ENCODE peak calls at places on chromosomes 7 and 10, in nine cellular contexts. L, X, H, N, S, Q, A, O and C are unnamed samples.

GRCh38 chr7:148963583-148964509 is 64.5 kb downstream of the PDIA4 start:
- DNase-seq in L (peak; percentile 31), X (peak; percentile 36), H (peak; percentile 47), N (no peak), S (no peak), O (no peak), Q (no peak), A (no peak), C (no peak)

GRCh38 chr10:89389254-89389653 is 3.2 kb upstream of the IFIT1 start:
- DNase-seq in A (no peak), L (peak; percentile 66), Q (no peak), N (peak; percentile 37), H (no peak), X (peak; percentile 35), O (no peak), S (peak; percentile 41), C (no peak)

GRCh38 chr7:94303736-94304135 is 91.0 kb upstream of the COL1A2 start:
- DNase-seq in A (peak; percentile 23), X (no peak), L (no peak), Q (no peak), S (no peak), O (no peak), H (peak; percentile 23), N (peak; percentile 79), C (no peak)

GRCh38 chr10:101467286-101467770 is 113.4 kb downstream of the BTRC start:
- DNase-seq in H (peak; percentile 32), S (peak; percentile 52), O (no peak), Q (no peak), X (peak; percentile 67), N (peak; percentile 79), L (peak; percentile 69), A (peak; percentile 79), C (peak; percentile 56)

GRCh38 chr10:92689663-92690210 is at the start of gene HHEX:
- DNase-seq in N (peak; percentile 67), L (peak; percentile 78), O (peak; percentile 16), H (peak; percentile 65), S (peak; percentile 87), A (peak; percentile 52), Q (peak; percentile 67), X (peak; percentile 56), C (peak; percentile 65)

GRCh38 chr7:151249034-151249731 is 689 bp upstream of the SMARCD3 start:
- DNase-seq in O (no peak), X (no peak), S (peak; percentile 84), A (peak; percentile 57), H (peak; percentile 54), N (peak; percentile 83), L (peak; percentile 35), Q (peak; percentile 90), C (peak; percentile 50)

GRCh38 chr10:43809211-43809930 is 160.7 kb upstream of the ZNF32 start:
- DNase-seq in O (no peak), L (peak; percentile 36), A (no peak), S (no peak), X (no peak), Q (no peak), N (no peak), H (no peak), C (no peak)

GRCh38 chr10:76036410-76036940 is 605.1 kb downstream of the LRMDA start:
- DNase-seq in H (peak; percentile 84), L (peak; percentile 99), S (peak; percentile 81), A (peak; percentile 68), N (peak; percentile 82), X (no peak), Q (peak; percentile 82), O (no peak), C (peak; percentile 67)

GRCh38 chr7:158275711-158276413 is 311.8 kb downstream of the PTPRN2 start:
- DNase-seq in Q (peak; percentile 34), O (no peak), X (no peak), N (no peak), L (no peak), S (no peak), A (no peak), H (no peak), C (no peak)

GRCh38 chr7:158274404-158274811 is 313.2 kb downstream of the PTPRN2 start:
- DNase-seq in N (no peak), Q (peak; percentile 8), X (no peak), H (no peak), O (no peak), L (no peak), A (no peak), S (peak; percentile 71), C (no peak)

GRCh38 chr7:158277219-158278141 is 310.1 kb downstream of the PTPRN2 start:
- DNase-seq in X (no peak), Q (peak; percentile 30), A (no peak), O (no peak), H (no peak), L (no peak), S (no peak), N (no peak), C (no peak)

GRCh38 chr7:158274996-158275395 is 312.6 kb downstream of the PTPRN2 start:
- DNase-seq in A (no peak), H (no peak), Q (peak; percentile 12), N (no peak), X (no peak), L (no peak), O (no peak), S (no peak), C (no peak)

DNA sequence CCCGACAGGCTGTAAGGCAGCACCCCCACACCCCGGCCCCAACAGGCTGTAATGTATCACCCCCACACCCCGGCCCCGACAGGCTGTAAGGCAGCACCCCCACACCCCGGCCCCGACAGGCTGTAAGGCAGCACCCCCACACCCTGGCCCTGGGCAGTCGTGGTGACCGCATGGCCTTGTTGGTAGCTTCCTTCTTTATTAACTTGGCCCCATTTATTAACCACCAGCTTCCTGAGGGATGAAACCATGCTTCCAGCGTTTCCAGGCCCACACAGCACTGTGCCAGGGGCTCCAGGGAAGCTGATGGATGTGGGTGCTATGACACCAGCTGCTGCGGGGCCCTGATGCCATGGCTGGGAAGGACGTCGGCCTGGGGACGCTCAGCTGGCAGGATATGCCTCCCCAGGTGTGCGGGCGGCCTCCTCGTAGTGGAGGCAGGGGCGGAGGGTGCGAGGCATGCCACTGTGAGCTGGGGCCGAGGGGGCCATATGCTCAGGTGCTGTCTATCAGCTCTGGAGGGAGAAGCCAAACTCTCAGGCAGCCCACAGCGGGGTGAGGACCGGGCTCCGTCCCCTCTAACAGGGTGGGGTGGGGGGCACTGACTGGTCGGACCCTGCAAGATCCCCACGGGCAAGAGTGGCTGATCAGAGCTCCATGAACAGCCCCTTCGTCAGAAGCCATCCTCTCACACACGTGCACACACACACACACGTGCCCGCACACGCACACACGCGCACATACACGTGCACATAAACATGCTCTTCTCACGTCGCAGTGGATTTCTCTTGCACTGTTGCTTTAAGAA is 311.0 kb downstream of the PTPRN2 start:
- DNase-seq in S (no peak), A (no peak), X (no peak), H (no peak), Q (peak; percentile 42), L (no peak), N (no peak), O (no peak), C (no peak)
- H3K9me3 ChIP-seq in S (peaks cover 5% of the 10 kb centered on the region), A (no peaks in the 10 kb centered on the region), X (no peaks in the 10 kb centered on the region), H (no peaks in the 10 kb centered on the region), Q (no peaks in the 10 kb centered on the region), L (no peaks in the 10 kb centered on the region), N (no peaks in the 10 kb centered on the region), O (no peaks in the 10 kb centered on the region), C (no peaks in the 10 kb centered on the region)

GRCh38 chr7:131354390-131354789 is 26.7 kb downstream of the MKLN1 start:
- DNase-seq in O (no peak), Q (no peak), A (no peak), N (no peak), H (no peak), S (no peak), L (no peak), X (no peak), C (no peak)

GRCh38 chr7:131358636-131359035 is 31.0 kb downstream of the MKLN1 start:
- DNase-seq in H (no peak), L (no peak), O (no peak), Q (no peak), A (no peak), S (no peak), N (no peak), X (no peak), C (no peak)

GRCh38 chr7:131359136-131359776 is 31.6 kb downstream of the MKLN1 start:
- DNase-seq in N (no peak), H (no peak), X (no peak), Q (no peak), A (no peak), S (no peak), O (no peak), L (no peak), C (no peak)

GRCh38 chr7:131357282-131357880 is 29.7 kb downstream of the MKLN1 start:
- DNase-seq in O (no peak), Q (no peak), A (no peak), H (no peak), S (no peak), L (peak; percentile 13), X (no peak), N (no peak), C (no peak)

GRCh38 chr7:131355917-131356777 is 28.5 kb downstream of the MKLN1 start:
- DNase-seq in H (peak; percentile 65), O (no peak), X (no peak), A (no peak), Q (no peak), L (no peak), S (no peak), N (peak; percentile 10), C (no peak)
- TF ChIP-seq CTCF in H (no peak), O (no peak), X (no peak), A (no peak), Q (no peak), L (no peak), S (no peak), N (no peak), C (no peak)

GRCh38 chr7:56495165-56495564 is 378.9 kb upstream of the NUPR2 start:
- DNase-seq in O (no peak), N (no peak), H (no peak), L (no peak), X (no peak), A (no peak), Q (no peak), S (no peak), C (no peak)
- H3K9me3 ChIP-seq in O (no peaks in the 10 kb centered on the region), N (peaks cover 2% of the 10 kb centered on the region), H (no peaks in the 10 kb centered on the region), L (no peaks in the 10 kb centered on the region), X (peaks cover 83% of the 10 kb centered on the region), A (no peaks in the 10 kb centered on the region), Q (peaks cover under 1% of the 10 kb centered on the region), S (no peaks in the 10 kb centered on the region), C (peaks cover 11% of the 10 kb centered on the region)

GRCh38 chr10:123744226-123744536 is 78.0 kb downstream of the GPR26 start:
- DNase-seq in A (no peak), Q (no peak), N (no peak), L (no peak), X (no peak), O (no peak), H (no peak), S (no peak), C (no peak)

GRCh38 chr10:123742751-123743440 is 76.7 kb downstream of the GPR26 start:
- DNase-seq in L (no peak), Q (no peak), X (no peak), N (no peak), H (no peak), A (no peak), O (no peak), S (peak; percentile 61), C (no peak)

GRCh38 chr10:123743441-123744225 is 77.5 kb downstream of the GPR26 start:
- DNase-seq in A (no peak), N (no peak), O (no peak), S (peak; percentile 72), X (no peak), H (no peak), L (peak; percentile 13), Q (no peak), C (no peak)

GRCh38 chr10:123741711-123742110 is 75.6 kb downstream of the GPR26 start:
- DNase-seq in S (no peak), H (no peak), Q (no peak), L (no peak), A (no peak), O (no peak), X (no peak), N (no peak), C (no peak)

GRCh38 chr10:123741146-123741545 is 75.0 kb downstream of the GPR26 start:
- DNase-seq in O (no peak), A (no peak), N (peak; percentile 16), X (no peak), Q (no peak), H (no peak), S (no peak), L (no peak), C (no peak)
- TF ChIP-seq CTCF in O (no peak), A (no peak), N (no peak), X (no peak), Q (no peak), H (no peak), S (no peak), L (no peak), C (no peak)